ENCODE peak calls at places on chromosomes 3 and 15, in four cellular contexts. One of them, this sample, is unnamed.

GRCh38 chr3:177800565-177800964 is 603.3 kb upstream of the TBL1XR1 start:
- DNase-seq in stomach: no peak
- DNase-seq in HCT116: no peak
- DNase-seq in H54: no peak
- DNase-seq in this sample: no peak

GRCh38 chr3:196569003-196569516 is 600 bp downstream of the FBXO45 start:
- DNase-seq in H54: peak
- DNase-seq in HCT116: no peak
- DNase-seq in stomach: peak
- DNase-seq in this sample: peak

GRCh38 chr3:155805802-155806618 is at the start of gene C3orf33:
- DNase-seq in HCT116: peak
- DNase-seq in H54: peak
- DNase-seq in stomach: peak
- DNase-seq in this sample: peak

GRCh38 chr15:38525489-38525888 is 39.1 kb downstream of the RASGRP1 start:
- DNase-seq in H54: no peak
- DNase-seq in HCT116: no peak
- DNase-seq in stomach: no peak
- DNase-seq in this sample: no peak

GRCh38 chr3:89503891-89504391 is 396.5 kb downstream of the EPHA3 start:
- DNase-seq in stomach: no peak
- DNase-seq in HCT116: no peak
- DNase-seq in H54: no peak
- DNase-seq in this sample: no peak

GRCh38 chr3:156298938-156299337 is 178.6 kb downstream of the KCNAB1 start:
- DNase-seq in stomach: peak
- DNase-seq in HCT116: no peak
- DNase-seq in H54: no peak
- DNase-seq in this sample: peak

GRCh38 chr3:139506792-139507191 is 30.5 kb upstream of the RBP2 start:
- DNase-seq in stomach: no peak
- DNase-seq in HCT116: no peak
- DNase-seq in H54: no peak
- DNase-seq in this sample: no peak

GRCh38 chr3:189572249-189572648 is 58.9 kb upstream of the TP63 start:
- DNase-seq in HCT116: no peak
- DNase-seq in H54: no peak
- DNase-seq in stomach: no peak
- DNase-seq in this sample: no peak

GRCh38 chr3:52053307-52054304 is 2.8 kb downstream of the DUSP7 start:
- DNase-seq in stomach: no peak
- DNase-seq in HCT116: no peak
- DNase-seq in H54: no peak
- DNase-seq in this sample: no peak

GRCh38 chr15:72182244-72182643 is 15.3 kb downstream of the GRAMD2A start:
- DNase-seq in stomach: no peak
- DNase-seq in H54: no peak
- DNase-seq in HCT116: no peak
- DNase-seq in this sample: no peak

GRCh38 chr3:124529826-124530571 is 200.3 kb upstream of the UMPS start:
- DNase-seq in H54: no peak
- DNase-seq in stomach: no peak
- DNase-seq in HCT116: no peak
- DNase-seq in this sample: peak

GRCh38 chr3:4982773-4983738 is 3.8 kb downstream of the BHLHE40 start:
- DNase-seq in stomach: no peak
- DNase-seq in H54: no peak
- DNase-seq in HCT116: no peak
- DNase-seq in this sample: peak

GRCh38 chr3:4984511-4984864 is 5.3 kb downstream of the BHLHE40 start:
- DNase-seq in HCT116: no peak
- DNase-seq in H54: no peak
- DNase-seq in stomach: no peak
- DNase-seq in this sample: no peak

GRCh38 chr3:4985330-4986174 is 6.3 kb downstream of the BHLHE40 start:
- DNase-seq in H54: no peak
- DNase-seq in HCT116: peak
- DNase-seq in stomach: no peak
- DNase-seq in this sample: no peak

GRCh38 chr3:4981688-4982494 is 2.7 kb downstream of the BHLHE40 start:
- DNase-seq in stomach: no peak
- DNase-seq in HCT116: no peak
- DNase-seq in H54: no peak
- DNase-seq in this sample: no peak

GRCh38 chr3:4983739-4984510 is 4.7 kb downstream of the BHLHE40 start:
- DNase-seq in stomach: peak
- DNase-seq in HCT116: peak
- DNase-seq in H54: no peak
- DNase-seq in this sample: no peak
- TF ChIP-seq POLR2A in stomach: no peak
- TF ChIP-seq POLR2A in HCT116: no peak
- TF ChIP-seq POLR2A in H54: no peak
- TF ChIP-seq POLR2A in this sample: peak

DNA sequence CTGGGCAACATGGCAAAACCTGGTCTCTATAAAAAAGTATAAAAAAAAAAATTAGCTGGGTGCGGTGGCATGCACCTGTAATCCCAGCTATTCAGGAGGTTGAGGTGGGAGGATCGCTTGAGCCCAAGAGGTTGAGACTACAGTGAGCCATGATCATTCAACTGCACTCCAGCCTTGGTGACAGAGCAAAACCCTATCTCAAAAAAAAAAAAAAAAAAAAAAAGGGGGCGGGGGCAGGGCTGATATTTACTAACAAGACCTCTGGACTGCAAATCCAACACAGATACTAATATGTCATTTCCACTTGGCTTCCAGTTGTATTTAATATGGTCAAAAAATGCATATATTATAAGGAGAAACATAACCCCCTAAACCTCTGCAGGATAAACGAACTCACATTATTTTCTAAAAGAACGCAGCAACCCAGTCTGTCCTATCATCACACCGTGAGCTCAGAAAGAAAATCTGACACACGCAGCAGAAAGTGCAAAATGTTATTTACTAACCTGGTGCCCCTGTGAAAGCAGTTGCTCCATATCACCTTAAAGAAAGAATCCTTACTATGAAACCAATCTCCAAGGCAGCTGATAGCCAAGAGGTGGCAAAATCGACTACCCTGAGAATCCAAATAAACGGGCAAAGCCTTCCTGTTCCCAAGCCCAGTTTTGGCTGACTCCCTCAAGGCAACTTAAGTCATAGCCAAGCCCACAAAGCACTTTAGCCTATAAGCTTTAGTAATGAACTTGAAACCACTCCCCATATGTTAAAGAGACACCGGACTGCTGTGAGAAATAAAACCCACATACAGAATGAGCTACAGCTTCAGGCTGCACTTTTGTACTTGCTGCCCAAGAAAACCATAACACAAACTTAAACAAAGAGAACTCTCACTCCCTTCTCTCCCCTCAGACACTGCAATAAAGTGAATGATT is 39.3 kb downstream of the PLD1 start:
- DNase-seq in stomach: peak
- DNase-seq in HCT116: no peak
- DNase-seq in H54: peak
- DNase-seq in this sample: peak
- TF ChIP-seq POLR2A in stomach: no peak
- TF ChIP-seq POLR2A in HCT116: no peak
- TF ChIP-seq POLR2A in H54: no peak
- TF ChIP-seq POLR2A in this sample: peak

GRCh38 chr3:194003128-194004057 is 132.6 kb upstream of the HES1 start:
- DNase-seq in H54: peak
- DNase-seq in HCT116: peak
- DNase-seq in stomach: peak
- DNase-seq in this sample: peak
- TF ChIP-seq POLR2A in H54: peak
- TF ChIP-seq POLR2A in HCT116: peak
- TF ChIP-seq POLR2A in stomach: no peak
- TF ChIP-seq POLR2A in this sample: peak

DNA sequence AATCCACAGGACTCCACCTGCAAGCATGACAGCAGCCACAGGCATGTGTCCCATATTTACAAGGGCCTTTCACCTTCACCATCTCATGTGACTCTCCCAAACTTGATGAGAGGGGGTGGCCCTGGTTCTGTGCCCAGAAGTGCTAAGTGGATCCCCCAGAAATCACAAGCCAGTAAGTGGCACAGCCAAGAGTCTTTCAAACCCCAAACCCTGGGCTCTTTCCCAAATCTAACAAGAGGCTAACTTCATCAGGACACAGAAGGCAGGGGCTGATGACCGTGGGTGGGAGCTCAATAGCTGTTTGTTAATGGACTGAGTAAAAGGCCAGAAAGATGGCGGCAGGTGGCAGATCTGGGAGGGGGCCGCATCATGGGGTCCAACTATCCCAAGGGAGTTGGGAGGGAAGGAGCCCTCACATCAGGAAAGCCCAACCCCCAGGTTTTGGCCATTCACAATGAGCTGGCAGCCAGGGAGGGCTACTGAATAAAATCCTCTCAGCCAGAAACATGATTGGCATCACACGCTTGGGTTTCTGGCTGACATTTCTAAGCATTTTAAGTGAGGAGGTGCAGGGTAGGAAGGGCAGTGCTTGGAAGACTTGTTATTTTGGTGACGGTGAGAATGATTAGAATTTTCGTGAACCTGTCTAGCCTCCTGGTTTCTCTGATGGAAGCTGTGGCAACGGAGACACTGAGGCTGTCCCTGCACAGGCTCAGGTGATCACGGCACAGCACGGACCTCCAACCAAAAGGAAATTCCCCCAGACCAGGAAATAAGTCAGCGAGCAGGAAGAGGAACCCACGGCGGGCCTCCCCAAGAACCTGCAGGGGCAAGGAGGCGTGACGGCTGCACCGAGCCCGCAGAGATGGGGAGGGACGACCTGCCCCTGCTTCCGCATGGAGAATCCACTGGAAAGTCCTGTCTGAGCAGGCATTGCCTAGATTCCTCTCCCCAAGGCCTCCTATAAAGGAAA is 109.3 kb downstream of the OXNAD1 start:
- DNase-seq in HCT116: no peak
- DNase-seq in H54: no peak
- DNase-seq in stomach: no peak
- DNase-seq in this sample: no peak
- TF ChIP-seq POLR2A in HCT116: no peak
- TF ChIP-seq POLR2A in H54: no peak
- TF ChIP-seq POLR2A in stomach: no peak
- TF ChIP-seq POLR2A in this sample: no peak

DNA sequence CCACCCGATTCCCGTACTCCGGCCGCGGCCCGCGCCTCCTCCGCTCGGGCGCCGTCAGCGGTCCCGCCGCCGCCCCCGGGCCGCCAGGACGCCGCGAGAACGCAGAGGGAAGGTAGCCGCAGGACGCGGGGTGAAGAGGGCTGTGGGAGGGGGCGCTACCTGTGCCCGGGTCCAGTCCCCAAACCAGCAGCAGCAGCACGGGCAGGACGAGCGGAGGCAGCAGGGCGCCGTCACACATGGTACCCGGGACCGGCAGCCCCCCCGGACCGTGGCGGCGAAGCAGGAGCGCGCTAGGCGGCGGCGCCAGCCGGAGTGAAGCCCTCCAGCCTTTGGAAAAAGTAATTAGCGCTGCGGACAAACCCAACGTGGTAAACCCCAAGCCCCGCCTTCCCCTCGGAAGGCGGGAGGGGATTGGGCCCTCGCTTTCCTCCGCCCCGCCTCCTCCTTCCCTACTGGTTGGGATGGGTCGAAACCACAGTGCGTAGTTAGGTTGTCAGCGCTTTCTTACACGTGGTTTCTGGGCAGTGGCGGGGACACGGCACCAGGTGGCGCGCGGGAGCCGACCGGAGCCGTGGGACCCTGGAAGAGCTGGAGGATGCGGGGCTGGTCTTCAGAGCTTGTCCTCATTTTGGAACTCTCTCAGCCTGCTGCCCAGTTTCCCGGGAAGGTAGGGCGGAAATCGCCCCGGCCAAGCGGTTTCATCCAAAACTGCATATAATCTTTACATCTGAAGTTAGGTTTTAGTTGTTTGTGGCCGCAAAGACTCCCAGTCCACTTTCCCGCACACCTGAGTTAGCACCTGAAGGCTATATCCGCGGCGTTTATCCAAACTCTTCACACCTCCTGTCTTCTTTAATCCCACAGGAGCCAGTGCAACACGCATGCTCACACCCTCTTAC is at the start of gene ADAMTS17:
- DNase-seq in H54: no peak
- DNase-seq in stomach: peak
- DNase-seq in HCT116: peak
- DNase-seq in this sample: peak
- TF ChIP-seq POLR2A in H54: no peak
- TF ChIP-seq POLR2A in stomach: peak
- TF ChIP-seq POLR2A in HCT116: peak
- TF ChIP-seq POLR2A in this sample: peak

DNA sequence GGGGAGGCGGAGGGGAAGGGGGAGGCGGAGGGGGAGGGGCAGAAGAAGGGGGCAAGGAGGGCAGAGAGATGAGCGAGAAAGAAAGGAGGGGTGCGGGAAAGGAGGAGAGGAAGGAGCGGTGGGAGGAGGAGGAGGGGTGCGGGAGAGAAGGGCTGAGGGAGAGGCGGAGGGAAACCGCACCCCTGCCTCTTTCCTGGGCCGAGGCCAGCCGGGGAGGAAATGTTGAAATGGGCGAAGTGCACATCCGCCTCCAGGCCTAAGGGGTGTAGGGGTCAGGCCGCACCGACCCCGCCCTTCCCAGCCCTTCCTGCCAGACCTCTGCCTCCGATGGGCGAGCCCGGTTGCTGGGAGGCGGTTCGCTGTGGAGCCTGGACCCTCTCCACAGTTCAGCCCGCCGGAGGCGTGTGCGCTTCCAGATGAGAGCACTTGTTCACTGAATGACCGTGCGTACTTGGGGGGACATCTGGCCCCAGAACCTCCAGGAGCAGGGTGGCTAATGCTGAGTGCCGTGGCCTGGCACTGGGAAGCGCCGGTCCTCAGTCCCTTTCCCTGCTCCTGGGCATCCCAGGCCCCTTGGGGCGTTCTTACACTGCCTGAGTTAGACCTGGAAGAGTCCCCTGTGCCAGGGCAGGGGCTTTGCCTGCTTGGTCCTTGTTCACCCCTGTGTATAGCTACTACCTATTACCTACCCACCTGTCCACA is 110.3 kb upstream of the KLF13 start:
- DNase-seq in H54: peak
- DNase-seq in HCT116: no peak
- DNase-seq in stomach: peak
- DNase-seq in this sample: peak
- TF ChIP-seq POLR2A in H54: no peak
- TF ChIP-seq POLR2A in HCT116: peak
- TF ChIP-seq POLR2A in stomach: no peak
- TF ChIP-seq POLR2A in this sample: peak

GRCh38 chr15:83015361-83015760 is 3.9 kb upstream of the C15orf40 start:
- DNase-seq in HCT116: no peak
- DNase-seq in H54: no peak
- DNase-seq in stomach: no peak
- DNase-seq in this sample: no peak
- TF ChIP-seq POLR2A in HCT116: no peak
- TF ChIP-seq POLR2A in H54: no peak
- TF ChIP-seq POLR2A in stomach: no peak
- TF ChIP-seq POLR2A in this sample: no peak

This sample was measured in right lobe of liver.